ENCODE peak calls at places on chromosomes 12 and 14, in eight cellular contexts. K is astrocyte; M is tibial nerve; B is CD4-positive, CD25-positive, alpha-beta regulatory T cell; G is MM.1S; T is esophagus squamous epithelium; P is kidney; J is ovary. H is an unnamed sample.
A peak's percentile ranks its signal among the peaks of the same experiment; 100 is the strongest.

GRCh38 chr12:27001663-27002062 is 12.5 kb downstream of the TM7SF3 start:
- DNase-seq in K (no peak), M (no peak), B (no peak), G (no peak), T (no peak), P (no peak), J (no peak), H (no peak)

GRCh38 chr12:106195638-106196037 is 52.2 kb downstream of the CKAP4 start:
- DNase-seq in K (peak; percentile 66), M (peak; percentile 71), B (no peak), G (no peak), T (no peak), P (peak; percentile 90), J (peak; percentile 85), H (no peak)

GRCh38 chr14:39426605-39427004 is 5.6 kb downstream of the FBXO33 start:
- DNase-seq in K (peak; percentile 58), M (no peak), B (peak; percentile 49), G (peak; percentile 21), T (no peak), P (no peak), J (no peak), H (no peak)

GRCh38 chr14:104925941-104926609 is 1.4 kb downstream of the PLD4 start:
- DNase-seq in K (no peak), M (no peak), B (no peak), G (peak; percentile 6), T (no peak), P (peak; percentile 61), J (no peak), H (no peak)

GRCh38 chr12:65784616-65785015 is 39.7 kb upstream of the HMGA2 start:
- DNase-seq in K (no peak), M (no peak), B (no peak), G (no peak), T (no peak), P (no peak), J (no peak), H (peak; percentile 60)

GRCh38 chr12:56078931-56079728 is 835 bp upstream of the ERBB3 start:
- DNase-seq in K (peak; percentile 58), M (peak; percentile 72), B (peak; percentile 50), G (peak; percentile 64), T (no peak), P (peak; percentile 95), J (peak; percentile 86), H (peak; percentile 93)

GRCh38 chr14:102583726-102584125 is 8.7 kb upstream of the RCOR1 start:
- DNase-seq in K (no peak), M (no peak), B (no peak), G (no peak), T (no peak), P (no peak), J (no peak), H (no peak)

GRCh38 chr12:2138294-2138693 is 85.5 kb downstream of the CACNA1C start:
- DNase-seq in K (no peak), M (no peak), B (no peak), G (no peak), T (no peak), P (no peak), J (no peak), H (no peak)

GRCh38 chr12:58242803-58243628 is 301.6 kb downstream of the ATP23 start:
- DNase-seq in K (peak; percentile 39), M (no peak), B (no peak), G (no peak), T (no peak), P (no peak), J (no peak), H (peak; percentile 65)

GRCh38 chr14:39232554-39233415 is 930 bp upstream of the MIA2 start:
- DNase-seq in K (peak; percentile 59), M (no peak), B (peak; percentile 20), G (peak; percentile 46), T (no peak), P (no peak), J (peak; percentile 21), H (peak; percentile 19)

GRCh38 chr12:25716842-25717241 is 163.8 kb upstream of the LMNTD1 start:
- DNase-seq in K (no peak), M (no peak), B (no peak), G (no peak), T (no peak), P (no peak), J (no peak), H (no peak)

GRCh38 chr14:31139301-31139847 is 68.2 kb downstream of the HECTD1 start:
- DNase-seq in K (no peak), M (no peak), B (no peak), G (no peak), T (no peak), P (no peak), J (no peak), H (no peak)

GRCh38 chr12:50101663-50102062 is 2.1 kb upstream of the GPD1 start:
- DNase-seq in K (peak; percentile 41), M (no peak), B (no peak), G (no peak), T (no peak), P (no peak), J (no peak), H (peak; percentile 19)

GRCh38 chr14:76870146-76870545 is 43.9 kb downstream of the LRRC74A start:
- DNase-seq in K (no peak), M (no peak), B (peak; percentile 22), G (no peak), T (no peak), P (no peak), J (no peak), H (no peak)

GRCh38 chr12:45660330-45660729 is 69.2 kb upstream of the ARID2 start:
- DNase-seq in K (peak; percentile 58), M (no peak), B (no peak), G (no peak), T (no peak), P (no peak), J (peak; percentile 14), H (peak; percentile 76)

GRCh38 chr12:39429809-39430208 is 13.1 kb downstream of the KIF21A start:
- DNase-seq in K (no peak), M (no peak), B (no peak), G (no peak), T (no peak), P (no peak), J (no peak), H (no peak)

GRCh38 chr12:77118696-77119095 is 53.3 kb upstream of the E2F7 start:
- DNase-seq in K (peak; percentile 46), M (no peak), B (no peak), G (no peak), T (no peak), P (no peak), J (no peak), H (no peak)

GRCh38 chr14:104750658-104751057 is 2.3 kb upstream of the SIVA1 start:
- DNase-seq in K (no peak), M (no peak), B (no peak), G (no peak), T (no peak), P (peak; percentile 22), J (no peak), H (no peak)

GRCh38 chr12:121295746-121296617 is 527 bp downstream of the CAMKK2 start:
- DNase-seq in K (no peak), M (no peak), B (peak; percentile 33), G (peak; percentile 6), T (no peak), P (peak; percentile 86), J (peak; percentile 47), H (peak; percentile 43)

GRCh38 chr12:122067966-122068365 is 10.6 kb upstream of the MLXIP start:
- DNase-seq in K (peak; percentile 74), M (peak; percentile 46), B (peak; percentile 73), G (peak; percentile 73), T (no peak), P (no peak), J (peak; percentile 63), H (peak; percentile 61)

GRCh38 chr14:94679106-94679819 is 67.1 kb downstream of the SERPINA3 start:
- DNase-seq in K (no peak), M (peak; percentile 4), B (no peak), G (no peak), T (no peak), P (no peak), J (no peak), H (no peak)

DNA sequence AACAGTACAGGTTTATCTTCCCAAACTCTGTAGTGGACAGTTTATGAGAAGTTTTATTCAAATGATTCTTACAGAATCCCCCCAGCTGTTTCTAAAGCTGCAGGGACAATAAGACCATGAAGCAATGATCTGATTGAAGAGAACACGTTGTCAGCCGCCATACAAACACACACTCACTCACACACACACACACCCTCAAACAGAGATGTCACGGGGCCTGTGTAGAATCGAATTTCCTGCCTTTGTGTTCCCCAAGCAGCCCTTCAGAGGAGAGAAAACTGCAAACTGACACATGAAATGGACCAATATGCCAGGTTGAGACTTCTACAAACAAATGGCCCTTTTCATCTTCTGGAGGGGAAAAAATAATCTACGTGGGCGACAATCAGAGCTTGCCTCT is 80.5 kb upstream of the TBX3 start:
- DNase-seq in K (no peak), M (no peak), B (no peak), G (no peak), T (no peak), P (no peak), J (no peak), H (no peak)
- H3K9me3 ChIP-seq in K (no peaks in the 10 kb centered on the region), M (no peaks in the 10 kb centered on the region), B (no peaks in the 10 kb centered on the region), G (no peaks in the 10 kb centered on the region), T (no peaks in the 10 kb centered on the region), P (no peaks in the 10 kb centered on the region), J (no peaks in the 10 kb centered on the region), H (no peaks in the 10 kb centered on the region)

DNA sequence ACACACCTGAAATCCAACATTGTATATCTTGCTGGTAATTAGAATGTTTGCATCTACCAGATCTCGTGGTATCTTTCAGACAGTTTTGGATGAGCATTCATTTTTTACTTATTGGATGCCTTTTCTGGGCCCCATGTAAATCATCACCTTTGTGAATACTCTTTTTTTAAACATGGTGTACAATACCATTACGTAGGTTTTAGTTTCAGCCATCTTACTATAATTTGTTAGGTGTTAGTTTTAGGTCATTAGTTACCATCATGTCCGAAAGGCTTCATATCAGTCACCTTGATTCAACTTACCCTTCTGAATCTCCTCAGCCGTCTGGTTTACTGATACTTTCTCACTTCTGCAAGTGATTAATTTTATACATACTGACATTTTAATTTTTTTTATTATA is 5.3 kb downstream of the EIF2S1 start:
- DNase-seq in K (no peak), M (no peak), B (no peak), G (no peak), T (no peak), P (no peak), J (no peak), H (no peak)
- H3K36me3 ChIP-seq in K (peaks cover 38% of the 10 kb centered on the region), M (peaks cover 58% of the 10 kb centered on the region), B (peaks cover 56% of the 10 kb centered on the region), G (peaks cover 3% of the 10 kb centered on the region), T (peaks cover 11% of the 10 kb centered on the region), P (peaks cover 36% of the 10 kb centered on the region), J (no peaks in the 10 kb centered on the region), H (peaks cover 72% of the 10 kb centered on the region)

GRCh38 chr12:34302131-34302885 is 280.0 kb downstream of the ALG10 start:
- DNase-seq in K (no peak), M (no peak), B (no peak), G (no peak), T (no peak), P (peak; percentile 49), J (no peak), H (no peak)
- H3K9me3 ChIP-seq in K (peaks cover 8% of the 10 kb centered on the region), M (no peaks in the 10 kb centered on the region), B (no peaks in the 10 kb centered on the region), G (no peaks in the 10 kb centered on the region), T (no peaks in the 10 kb centered on the region), P (peaks cover 8% of the 10 kb centered on the region), J (no peaks in the 10 kb centered on the region), H (no peaks in the 10 kb centered on the region)

DNA sequence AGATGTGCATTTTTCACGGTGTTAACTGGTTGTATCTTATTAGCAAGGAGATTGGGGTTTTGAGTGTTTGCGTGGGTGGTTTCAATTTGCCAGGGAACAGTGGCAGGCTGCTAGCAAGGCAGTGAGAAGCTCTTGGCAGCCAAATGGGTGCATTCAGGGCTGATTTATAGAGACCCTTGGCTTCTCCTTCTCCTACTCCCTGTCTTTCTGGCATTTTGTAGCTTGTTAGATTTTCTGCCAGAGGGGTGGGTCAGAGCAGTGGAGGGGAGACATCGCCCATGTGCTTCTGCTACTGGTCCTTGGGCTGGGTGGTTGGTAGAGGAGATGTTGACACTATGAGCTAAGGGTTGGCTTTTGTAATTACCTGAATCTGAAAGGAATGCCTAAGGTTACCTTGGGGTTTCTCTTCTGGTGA is 9.6 kb downstream of the CALM1 start:
- DNase-seq in K (no peak), M (no peak), B (no peak), G (no peak), T (no peak), P (no peak), J (no peak), H (no peak)
- H3K36me3 ChIP-seq in K (peaks cover 53% of the 10 kb centered on the region), M (peaks cover 66% of the 10 kb centered on the region), B (peaks cover 64% of the 10 kb centered on the region), G (no peaks in the 10 kb centered on the region), T (peaks cover 44% of the 10 kb centered on the region), P (peaks cover 42% of the 10 kb centered on the region), J (no peaks in the 10 kb centered on the region), H (peaks cover 34% of the 10 kb centered on the region)

H was measured in MG63.